ENCODE peak calls at places on chromosome 10, in four cellular contexts. D, V, M and W are unnamed samples.

GRCh38 chr10:78551184-78552005 is 517.4 kb upstream of the ZMIZ1 start:
- DNase-seq in V (no peak), M (peak), D (no peak), W (no peak)

GRCh38 chr10:49177391-49178355 is 10.5 kb downstream of the TMEM273 start:
- DNase-seq in V (no peak), M (no peak), D (peak), W (no peak)

GRCh38 chr10:113648478-113648877 is 15.4 kb downstream of the NRAP start:
- DNase-seq in M (no peak), D (no peak), V (no peak), W (no peak)

GRCh38 chr10:79947083-79947415 is 1.9 kb downstream of the SFTPD start:
- DNase-seq in V (no peak), M (no peak), D (no peak), W (no peak)

GRCh38 chr10:113523071-113523470 is 29.8 kb upstream of the HABP2 start:
- DNase-seq in V (no peak), D (no peak), M (no peak), W (no peak)

GRCh38 chr10:8416755-8417154 is 362.3 kb downstream of the GATA3 start:
- DNase-seq in D (no peak), M (no peak), V (no peak), W (no peak)

GRCh38 chr10:33229944-33230267 is 104.6 kb downstream of the NRP1 start:
- DNase-seq in M (no peak), D (no peak), V (no peak), W (no peak)

GRCh38 chr10:73892314-73893080 is 18.1 kb upstream of the CAMK2G start:
- DNase-seq in D (no peak), M (no peak), V (no peak), W (no peak)

GRCh38 chr10:49115015-49115795 is at the start of gene VSTM4:
- DNase-seq in V (no peak), M (peak), D (peak), W (no peak)

GRCh38 chr10:72875250-72876055 is 18.1 kb upstream of the OIT3 start:
- DNase-seq in D (peak), V (no peak), M (no peak), W (peak)

GRCh38 chr10:69866688-69867461 is 65.2 kb downstream of the COL13A1 start:
- DNase-seq in M (peak), V (no peak), D (no peak), W (no peak)

GRCh38 chr10:62264702-62265436 is 3.8 kb downstream of the RTKN2 start:
- DNase-seq in D (peak), V (no peak), M (peak), W (peak)

GRCh38 chr10:60237977-60238376 is 151.7 kb downstream of the ANK3 start:
- DNase-seq in M (no peak), V (no peak), D (peak), W (no peak)

GRCh38 chr10:13993634-13994033 is 337.1 kb downstream of the FRMD4A start:
- DNase-seq in D (no peak), V (no peak), M (no peak), W (no peak)

GRCh38 chr10:86022906-86023305 is 343.7 kb downstream of the GRID1 start:
- DNase-seq in V (no peak), M (no peak), D (no peak), W (no peak)

GRCh38 chr10:88278912-88279311 is 304.2 kb downstream of the RNLS start:
- DNase-seq in D (no peak), V (no peak), M (no peak), W (peak)

GRCh38 chr10:83127942-83128575 is 1011.2 kb upstream of the GHITM start:
- DNase-seq in V (no peak), D (no peak), M (no peak), W (no peak)

GRCh38 chr10:11798862-11799735 is 24.1 kb upstream of the PROSER2 start:
- DNase-seq in M (peak), V (no peak), D (no peak), W (no peak)

GRCh38 chr10:60048146-60048545 is 141.8 kb upstream of the CCDC6 start:
- DNase-seq in D (no peak), V (no peak), M (peak), W (no peak)

GRCh38 chr10:72228318-72228751 is 12.3 kb upstream of the ASCC1 start:
- DNase-seq in V (no peak), M (no peak), D (no peak), W (no peak)

GRCh38 chr10:100338434-100339036 is 8.5 kb upstream of the SCD start:
- DNase-seq in M (peak), D (peak), V (peak), W (peak)

GRCh38 chr10:124722812-124723783 is 21.1 kb downstream of the FAM53B start:
- DNase-seq in V (no peak), M (no peak), D (peak), W (peak)

GRCh38 chr10:4839353-4839752 is 13.3 kb downstream of the AKR1E2 start:
- DNase-seq in D (no peak), M (no peak), V (no peak), W (no peak)

GRCh38 chr10:63169624-63170023 is 36.5 kb downstream of the NRBF2 start:
- DNase-seq in M (no peak), D (no peak), V (no peak), W (no peak)

GRCh38 chr10:88113232-88113631 is 249.8 kb downstream of the PTEN start:
- DNase-seq in M (no peak), D (no peak), V (no peak), W (no peak)

GRCh38 chr10:62858364-62858763 is 42.2 kb upstream of the EGR2 start:
- DNase-seq in M (peak), D (no peak), V (no peak), W (no peak)

GRCh38 chr10:97713828-97714400 is 384 bp downstream of the MARVELD1 start:
- DNase-seq in M (peak), V (no peak), D (peak), W (peak)

GRCh38 chr10:50325449-50326188 is 74.3 kb upstream of the ASAH2 start:
- DNase-seq in V (no peak), M (peak), D (peak), W (peak)

GRCh38 chr10:114548662-114549061 is 109.4 kb downstream of the ABLIM1 start:
- DNase-seq in D (no peak), M (peak), V (no peak), W (no peak)

GRCh38 chr10:119325131-119325530 is 117.8 kb downstream of the GRK5 start:
- DNase-seq in D (no peak), M (no peak), V (no peak), W (no peak)

GRCh38 chr10:128854965-128855364 is 612.1 kb upstream of the MGMT start:
- DNase-seq in D (no peak), V (no peak), M (peak), W (no peak)

GRCh38 chr10:105769248-105770184 is 1128.4 kb downstream of the SORCS3 start:
- DNase-seq in D (no peak), M (peak), V (no peak), W (no peak)

GRCh38 chr10:29923416-29923970 is 135.9 kb downstream of the JCAD start:
- DNase-seq in V (no peak), M (no peak), D (no peak), W (no peak)

GRCh38 chr10:4555920-4556319 is 270.1 kb upstream of the AKR1E2 start:
- DNase-seq in V (no peak), D (no peak), M (no peak), W (no peak)

GRCh38 chr10:114045738-114046458 is 2.2 kb downstream of the ADRB1 start:
- DNase-seq in M (no peak), D (no peak), V (no peak), W (no peak)